ENCODE peak calls at places on chromosomes 3 and 15, in four cellular contexts. S is MM.1S, D is PC-3, L is fibroblast of mammary gland. N is an unnamed sample.

GRCh38 chr3:53819163-53819868 is 26.9 kb downstream of the CHDH start:
- DNase-seq in S (no peak), D (no peak), L (no peak), N (no peak)

GRCh38 chr3:154730221-154730620 is 300.2 kb upstream of the GPR149 start:
- DNase-seq in D (no peak), L (peak; percentile 7), S (no peak), N (no peak)

GRCh38 chr15:99580061-99580460 is 14.3 kb downstream of the MEF2A start:
- DNase-seq in L (no peak), S (no peak), D (no peak), N (no peak)

GRCh38 chr3:39718674-39719595 is 90.5 kb upstream of the MYRIP start:
- DNase-seq in L (peak; percentile 81), D (no peak), S (no peak), N (no peak)

GRCh38 chr15:60575995-60576394 is 97.1 kb upstream of the ICE2 start:
- DNase-seq in D (peak; percentile 60), S (no peak), L (peak; percentile 58), N (no peak)

GRCh38 chr3:169760479-169760878 is 4.4 kb downstream of the TERC start:
- DNase-seq in D (peak; percentile 43), L (peak; percentile 83), S (no peak), N (no peak)

GRCh38 chr3:10563396-10563795 is 58.0 kb upstream of the ATP2B2 start:
- DNase-seq in D (no peak), L (no peak), S (peak; percentile 46), N (no peak)

GRCh38 chr3:64260391-64260790 is 35.1 kb upstream of the PRICKLE2 start:
- DNase-seq in L (no peak), S (no peak), D (no peak), N (no peak)

GRCh38 chr3:43181202-43181910 is 75.5 kb upstream of the POMGNT2 start:
- DNase-seq in D (peak; percentile 92), S (no peak), L (no peak), N (peak; percentile 24)

GRCh38 chr3:184604039-184604955 is 42.7 kb downstream of the EPHB3 start:
- DNase-seq in D (no peak), L (no peak), S (no peak), N (peak; percentile 35)

GRCh38 chr3:121690777-121691405 is 30.2 kb upstream of the HCLS1 start:
- DNase-seq in S (peak; percentile 46), L (no peak), D (no peak), N (peak; percentile 39)

DNA sequence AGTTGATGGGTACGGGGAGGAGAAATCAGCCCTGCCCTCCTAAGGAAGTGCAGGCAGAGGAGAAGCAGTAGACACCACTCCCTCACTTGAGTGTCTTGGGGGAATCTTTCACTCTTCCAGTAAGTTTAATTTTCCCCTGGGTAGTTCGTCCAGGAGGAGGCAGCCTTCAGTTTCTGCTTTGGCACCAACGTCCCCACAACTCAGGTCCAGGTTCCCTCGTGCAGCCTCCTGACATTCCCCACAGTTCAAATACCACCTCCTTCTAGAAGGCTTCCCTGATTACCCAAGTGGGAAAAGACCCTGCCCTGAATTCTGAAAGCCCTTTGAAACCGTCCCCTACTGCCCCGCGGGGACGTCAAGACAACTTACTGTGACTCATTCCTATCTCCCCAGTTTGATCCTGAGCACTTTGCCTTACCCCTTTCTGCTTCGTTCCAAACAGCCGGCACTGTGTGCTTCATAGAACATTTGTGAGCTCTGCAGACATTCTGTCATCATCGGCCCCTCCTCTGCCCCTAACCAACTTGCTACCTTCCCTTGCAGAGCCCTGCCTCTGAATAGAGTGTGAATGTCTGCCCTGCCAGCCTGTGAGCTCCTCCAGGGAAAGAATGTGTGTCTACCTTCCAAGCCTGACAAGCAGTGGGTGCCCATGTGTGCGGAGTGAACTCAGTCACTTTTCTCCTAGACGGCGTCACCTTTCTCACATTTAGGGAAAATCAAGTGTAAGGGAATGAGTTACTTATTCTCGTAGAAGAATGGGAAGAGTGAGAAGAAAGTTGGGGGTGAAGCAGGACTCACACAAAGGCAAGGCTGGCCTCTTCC is 14.5 kb upstream of the SRP14 start:
- DNase-seq in D (no peak), S (no peak), L (no peak), N (no peak)
- TF ChIP-seq CTCF in D (peak; percentile 32), S (no peak), L (peak; percentile 6), N (peak; percentile 7)

DNA sequence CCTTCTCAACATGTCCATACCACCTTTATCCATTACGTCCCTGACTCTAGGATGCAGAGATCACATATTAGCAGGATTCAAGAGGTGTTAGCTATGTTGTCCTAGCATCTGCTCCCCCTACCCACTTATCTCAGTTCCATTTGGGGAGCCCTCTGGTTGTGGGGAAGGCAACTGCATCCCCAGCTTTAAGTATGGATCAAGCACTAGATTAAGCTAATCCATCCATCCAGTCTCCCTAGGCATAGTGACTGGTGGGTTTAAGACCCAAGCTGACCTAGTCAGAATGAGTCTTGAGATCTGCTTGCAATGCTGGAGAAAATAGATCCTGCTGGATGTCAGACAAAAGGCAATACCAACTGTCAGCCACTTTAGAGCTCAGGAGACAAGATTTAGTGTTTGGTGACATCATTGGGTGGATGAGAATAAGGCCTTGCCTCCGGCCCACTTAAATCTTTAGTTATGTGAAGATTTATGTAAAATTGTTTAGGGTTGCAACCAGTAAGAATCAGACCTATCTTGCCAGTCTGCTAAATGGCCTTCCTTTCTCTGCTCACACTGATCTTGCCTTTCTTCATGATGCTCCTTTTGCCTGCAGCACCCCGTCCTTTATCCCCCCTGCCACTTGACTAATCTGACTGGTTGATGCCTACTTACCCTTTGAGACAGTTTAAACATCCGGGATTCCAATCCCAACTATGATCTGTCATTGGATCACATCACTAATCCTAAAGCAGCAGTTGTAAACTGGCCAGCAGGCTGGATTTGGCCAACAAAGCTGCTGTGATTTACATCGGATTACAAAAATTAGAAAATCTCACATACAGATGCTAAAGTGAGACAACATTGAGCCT is 2.1 kb upstream of the ISY1 start:
- DNase-seq in S (no peak), L (no peak), D (no peak), N (no peak)
- TF ChIP-seq CTCF in S (peak; percentile 40), L (peak; percentile 37), D (peak; percentile 11), N (peak; percentile 21)

DNA sequence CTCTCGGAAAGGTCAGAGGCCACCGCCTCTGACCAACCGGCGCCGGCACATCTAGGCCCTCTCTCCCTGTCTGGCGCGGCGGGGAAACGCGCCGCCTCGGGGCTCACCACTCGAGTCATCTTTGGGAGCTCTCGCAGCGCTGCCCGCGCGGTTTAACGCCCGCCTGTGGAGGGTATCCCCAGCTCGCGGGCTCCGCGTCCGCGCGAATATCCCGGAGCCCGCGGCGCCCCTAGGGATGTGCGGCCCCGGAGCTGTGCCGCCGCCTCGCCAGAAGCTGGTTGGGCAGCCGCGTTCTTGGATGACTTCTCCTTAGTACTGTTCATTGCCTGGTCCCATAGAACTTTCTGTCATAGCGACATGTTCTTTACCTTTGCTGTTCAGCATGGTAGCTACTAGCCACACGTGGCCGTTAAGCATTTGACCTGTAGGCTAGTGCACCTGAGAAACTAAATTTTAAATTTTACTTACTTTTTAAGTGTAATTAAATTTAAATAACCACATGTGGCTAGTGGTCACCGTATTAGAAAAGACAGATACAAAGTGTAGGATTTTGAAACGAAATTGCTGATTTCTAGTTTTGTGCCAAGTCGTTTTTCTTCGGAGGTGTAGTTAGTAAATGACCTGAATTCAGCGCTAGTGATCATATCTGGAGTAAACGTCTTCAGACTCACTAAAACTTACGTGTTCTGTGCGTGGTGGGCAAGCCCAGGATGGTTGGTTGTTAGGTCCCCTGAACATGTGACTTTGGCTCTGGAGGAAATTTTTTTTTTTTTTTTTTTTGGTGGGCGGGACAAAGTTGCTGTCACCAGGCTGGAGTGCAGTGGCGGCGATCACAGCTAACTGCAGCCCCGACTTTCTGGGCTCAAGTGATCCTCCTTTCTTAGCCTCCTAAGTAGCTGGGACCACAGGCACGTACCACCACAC is 835 bp downstream of the ARIH2 start:
- DNase-seq in D (peak; percentile 64), S (peak; percentile 86), L (peak; percentile 65), N (peak; percentile 81)
- TF ChIP-seq CTCF in D (no peak), S (no peak), L (no peak), N (no peak)

DNA sequence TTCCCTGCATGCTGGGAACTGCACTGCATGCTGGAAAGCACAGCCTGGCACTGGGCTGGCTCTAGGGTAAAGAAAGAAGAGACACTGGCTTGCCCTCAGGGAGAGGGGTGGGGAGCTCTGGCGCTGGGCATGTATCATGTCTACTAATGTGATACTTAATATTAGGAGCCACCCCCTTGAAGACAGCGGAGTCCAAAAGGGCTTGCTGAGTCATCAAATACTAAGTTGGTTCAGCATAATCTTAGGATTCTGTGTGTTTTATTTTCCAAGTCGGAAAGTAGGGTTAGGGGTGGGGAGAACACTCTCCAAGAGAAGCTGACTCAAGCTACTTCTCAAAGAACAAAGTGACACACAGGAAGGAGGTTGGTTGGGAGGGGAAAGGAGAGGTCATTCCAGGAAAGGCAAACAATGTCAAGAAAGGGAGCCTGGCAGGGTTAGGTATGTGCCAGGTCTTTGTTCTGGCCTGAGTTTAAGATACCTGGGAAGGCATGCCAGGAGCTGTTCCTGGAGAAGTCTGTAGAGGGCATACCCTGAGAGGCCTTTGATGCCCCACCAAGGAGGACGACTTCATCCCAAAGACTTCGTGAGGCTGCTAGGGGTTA is 237.8 kb upstream of the NR2E3 start:
- DNase-seq in D (peak; percentile 94), L (peak; percentile 38), S (no peak), N (no peak)
- TF ChIP-seq CTCF in D (peak; percentile 57), L (peak; percentile 10), S (no peak), N (no peak)

GRCh38 chr3:61564405-61565059 is 3.2 kb downstream of the PTPRG start:
- DNase-seq in D (no peak), L (peak; percentile 73), S (no peak), N (peak; percentile 57)
- TF ChIP-seq CTCF in D (no peak), L (peak; percentile 59), S (peak; percentile 41), N (no peak)

GRCh38 chr3:138049157-138049919 is 39.4 kb downstream of the CLDN18 start:
- DNase-seq in D (no peak), L (peak; percentile 57), S (no peak), N (no peak)
- TF ChIP-seq CTCF in D (no peak), L (no peak), S (no peak), N (no peak)

GRCh38 chr3:183082355-183082915 is 16.9 kb downstream of the MCCC1 start:
- DNase-seq in S (no peak), D (no peak), L (no peak), N (no peak)

GRCh38 chr3:183080628-183081027 is 18.7 kb downstream of the MCCC1 start:
- DNase-seq in L (no peak), S (no peak), D (no peak), N (no peak)

GRCh38 chr3:183087184-183087583 is 12.1 kb downstream of the MCCC1 start:
- DNase-seq in S (no peak), L (no peak), D (no peak), N (no peak)

GRCh38 chr3:183081459-183082183 is 17.7 kb downstream of the MCCC1 start:
- DNase-seq in L (no peak), D (no peak), S (no peak), N (no peak)

DNA sequence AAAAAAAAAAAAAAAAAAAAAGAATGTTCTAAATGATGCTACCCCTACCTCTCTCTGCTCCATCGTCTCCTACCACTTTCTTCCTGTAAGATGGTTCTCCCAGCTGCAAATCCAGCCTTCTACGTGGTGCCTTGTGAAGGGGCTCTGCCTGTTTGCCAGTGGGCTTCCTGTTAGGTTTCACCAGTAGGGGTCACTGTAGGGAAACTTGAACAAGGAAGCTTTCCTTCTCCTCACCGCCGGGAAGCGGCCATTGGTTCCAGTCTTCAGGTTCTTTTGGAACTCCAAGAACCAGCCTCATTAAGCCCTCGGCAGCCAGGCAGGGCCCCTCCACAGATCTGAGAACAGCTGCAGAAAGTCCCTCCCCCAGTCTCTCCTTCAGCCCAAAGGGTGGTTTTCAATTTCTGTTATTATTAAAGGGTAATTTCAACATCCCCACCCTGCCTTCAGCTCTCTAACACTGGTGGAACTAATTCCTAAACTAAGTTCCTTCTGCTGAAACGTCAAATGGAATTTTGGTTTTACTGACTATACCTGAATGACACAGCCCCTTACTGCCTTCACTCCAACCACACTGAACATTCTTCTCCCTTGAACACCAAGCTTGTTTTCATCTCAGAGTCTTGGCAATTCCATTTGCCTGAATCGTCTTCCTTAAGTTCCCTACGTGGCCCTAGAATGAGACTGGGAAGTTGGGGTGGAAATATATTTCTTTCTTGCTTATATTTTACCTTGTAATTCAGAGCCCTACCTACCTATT is 13.5 kb downstream of the MCCC1 start:
- DNase-seq in S (no peak), D (peak; percentile 39), L (peak; percentile 32), N (peak; percentile 37)
- TF ChIP-seq CTCF in S (peak; percentile 65), D (peak; percentile 67), L (peak; percentile 49), N (peak; percentile 20)